ENCODE peak calls at places on chromosome 1, in nine cellular contexts. R is mesendoderm, K is H9, H is neuronal stem cell, F is PC-3, C is A549, N is tibial nerve, A is H1, U is GM23248. P is an unnamed sample.
A peak's percentile ranks its signal among the peaks of the same experiment; 100 is the strongest.

GRCh38 chr1:6048179-6048867 is 2.6 kb downstream of the KCNAB2 start:
- DNase-seq in U (no peak), C (no peak), R (no peak), K (no peak), N (no peak), A (no peak), F (no peak), H (no peak), P (no peak)

GRCh38 chr1:44481701-44482100 is 76.6 kb downstream of the RNF220 start:
- DNase-seq in N (no peak), H (no peak), R (no peak), A (no peak), K (no peak), F (no peak), U (no peak), C (no peak), P (no peak)

GRCh38 chr1:11188381-11188780 is 774 bp upstream of the ANGPTL7 start:
- DNase-seq in N (no peak), A (no peak), F (no peak), C (no peak), K (no peak), R (no peak), U (peak; percentile 49), H (no peak), P (no peak)

GRCh38 chr1:41766546-41766945 is 152.2 kb downstream of the HIVEP3 start:
- DNase-seq in K (no peak), U (no peak), R (no peak), A (no peak), C (no peak), N (no peak), F (no peak), H (no peak), P (no peak)

GRCh38 chr1:61606448-61607312 is 118.3 kb downstream of the TM2D1 start:
- DNase-seq in K (no peak), R (no peak), N (peak; percentile 41), A (no peak), U (peak; percentile 72), F (peak; percentile 12), H (no peak), C (no peak), P (peak; percentile 44)

GRCh38 chr1:182608850-182609610 is 4.8 kb upstream of the RGS16 start:
- DNase-seq in U (peak; percentile 61), A (no peak), H (no peak), K (no peak), R (no peak), F (no peak), N (no peak), C (no peak), P (no peak)

GRCh38 chr1:208245185-208245705 is 1.1 kb upstream of the PLXNA2 start:
- DNase-seq in A (no peak), H (peak; percentile 89), K (peak; percentile 83), U (peak; percentile 97), N (peak; percentile 97), C (peak; percentile 90), F (peak; percentile 97), R (peak; percentile 94), P (peak; percentile 95)

GRCh38 chr1:67250051-67250653 is 57.5 kb upstream of the IL12RB2 start:
- DNase-seq in U (no peak), A (no peak), H (no peak), C (peak; percentile 1), R (peak; percentile 65), N (no peak), F (peak; percentile 19), K (no peak), P (no peak)

GRCh38 chr1:41109316-41110263 is 88.1 kb upstream of the SLFNL1 start:
- DNase-seq in A (no peak), F (peak; percentile 83), C (peak; percentile 74), R (peak; percentile 70), N (peak; percentile 32), H (no peak), U (peak; percentile 90), K (no peak), P (peak; percentile 30)

DNA sequence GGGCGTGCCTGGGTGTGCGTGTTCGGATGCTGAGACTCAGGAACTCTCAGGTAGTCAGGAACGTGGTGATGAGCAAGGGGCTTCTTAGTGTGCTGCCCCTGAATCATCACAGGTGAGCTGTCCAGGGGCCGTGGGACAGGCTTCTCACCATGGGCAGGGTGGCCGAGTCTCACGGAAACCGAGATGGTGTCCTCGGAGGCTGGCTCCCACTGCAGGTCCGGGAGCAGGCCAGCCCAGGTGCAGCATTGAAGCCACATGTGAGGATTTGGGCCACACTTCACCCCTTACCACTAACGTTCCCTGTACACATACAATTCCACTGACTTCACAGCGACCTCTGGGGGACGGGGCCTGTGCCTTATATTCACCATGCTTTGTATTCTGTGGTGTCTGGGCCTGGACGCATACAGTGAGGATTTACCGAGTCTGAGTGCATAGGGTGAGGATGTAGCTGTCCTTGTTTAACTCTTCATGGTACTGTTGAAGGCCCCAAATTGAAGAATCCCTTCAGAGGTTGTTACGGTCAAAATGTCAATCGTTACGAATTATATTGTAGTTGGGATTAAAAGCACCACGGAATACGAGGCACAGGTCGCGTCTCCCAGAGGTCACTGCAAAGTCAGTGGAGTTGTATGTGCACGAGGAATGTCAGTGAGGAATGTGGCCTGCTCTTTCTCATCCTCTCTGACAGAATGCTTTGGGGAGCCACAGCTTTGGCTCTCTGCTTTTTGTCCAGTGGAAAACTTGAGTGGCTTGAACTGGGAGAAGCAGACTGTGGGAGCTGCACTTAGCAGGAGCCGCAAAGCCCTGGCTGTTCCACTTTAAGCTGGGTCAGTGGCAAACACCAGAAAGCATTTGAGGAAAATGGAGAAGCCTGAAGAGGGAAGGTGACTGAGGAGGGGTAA is 95.3 kb downstream of the MTR start:
- DNase-seq in N (no peak), U (no peak), R (peak; percentile 19), H (peak; percentile 6), F (no peak), K (no peak), C (no peak), A (no peak), P (no peak)
- H3K4me1 ChIP-seq in N (no peaks in the 10 kb centered on the region), U (peaks cover 7% of the 10 kb centered on the region), R (no peaks in the 10 kb centered on the region), H (no peaks in the 10 kb centered on the region), F (peaks cover 16% of the 10 kb centered on the region), K (no peaks in the 10 kb centered on the region), C (peaks cover 7% of the 10 kb centered on the region), A (no peaks in the 10 kb centered on the region), P (no peaks in the 10 kb centered on the region)

GRCh38 chr1:19610282-19610978 is 33.7 kb upstream of the NBL1 start:
- DNase-seq in N (no peak), C (no peak), F (peak; percentile 13), H (no peak), K (no peak), A (no peak), R (no peak), U (peak; percentile 52), P (no peak)

GRCh38 chr1:19605884-19606442 is 38.1 kb upstream of the NBL1 start:
- DNase-seq in A (no peak), C (no peak), F (no peak), H (no peak), R (no peak), U (peak; percentile 55), K (no peak), N (no peak), P (peak; percentile 48)

GRCh38 chr1:19602486-19602885 is 41.6 kb upstream of the NBL1 start:
- DNase-seq in C (no peak), U (no peak), H (no peak), A (no peak), K (no peak), F (no peak), R (no peak), N (no peak), P (no peak)

GRCh38 chr1:19608232-19608631 is 35.9 kb upstream of the NBL1 start:
- DNase-seq in H (no peak), N (no peak), R (no peak), C (no peak), U (no peak), K (no peak), A (no peak), F (no peak), P (no peak)

GRCh38 chr1:19606817-19607706 is 37.0 kb upstream of the NBL1 start:
- DNase-seq in C (no peak), K (no peak), F (no peak), H (no peak), U (peak; percentile 12), A (no peak), R (no peak), N (no peak), P (no peak)
- H3K4me1 ChIP-seq in C (peaks cover 5% of the 10 kb centered on the region), K (no peaks in the 10 kb centered on the region), F (no peaks in the 10 kb centered on the region), H (no peaks in the 10 kb centered on the region), U (peaks cover 25% of the 10 kb centered on the region), A (no peaks in the 10 kb centered on the region), R (no peaks in the 10 kb centered on the region), N (peaks cover 23% of the 10 kb centered on the region), P (peaks cover 13% of the 10 kb centered on the region)

GRCh38 chr1:26700711-26701110 is 4.9 kb downstream of the ARID1A start:
- DNase-seq in C (no peak), U (peak; percentile 46), K (no peak), A (no peak), H (no peak), F (no peak), R (peak; percentile 34), N (no peak), P (no peak)

GRCh38 chr1:26703466-26703865 is 7.7 kb downstream of the ARID1A start:
- DNase-seq in F (no peak), N (no peak), A (no peak), R (no peak), C (no peak), K (no peak), U (no peak), H (no peak), P (no peak)

GRCh38 chr1:26702680-26703038 is 6.8 kb downstream of the ARID1A start:
- DNase-seq in K (no peak), H (no peak), U (no peak), R (no peak), N (no peak), A (no peak), C (no peak), F (no peak), P (no peak)

GRCh38 chr1:26701995-26702679 is 6.3 kb downstream of the ARID1A start:
- DNase-seq in A (no peak), F (peak; percentile 54), C (no peak), K (no peak), R (no peak), U (no peak), N (no peak), H (no peak), P (no peak)

DNA sequence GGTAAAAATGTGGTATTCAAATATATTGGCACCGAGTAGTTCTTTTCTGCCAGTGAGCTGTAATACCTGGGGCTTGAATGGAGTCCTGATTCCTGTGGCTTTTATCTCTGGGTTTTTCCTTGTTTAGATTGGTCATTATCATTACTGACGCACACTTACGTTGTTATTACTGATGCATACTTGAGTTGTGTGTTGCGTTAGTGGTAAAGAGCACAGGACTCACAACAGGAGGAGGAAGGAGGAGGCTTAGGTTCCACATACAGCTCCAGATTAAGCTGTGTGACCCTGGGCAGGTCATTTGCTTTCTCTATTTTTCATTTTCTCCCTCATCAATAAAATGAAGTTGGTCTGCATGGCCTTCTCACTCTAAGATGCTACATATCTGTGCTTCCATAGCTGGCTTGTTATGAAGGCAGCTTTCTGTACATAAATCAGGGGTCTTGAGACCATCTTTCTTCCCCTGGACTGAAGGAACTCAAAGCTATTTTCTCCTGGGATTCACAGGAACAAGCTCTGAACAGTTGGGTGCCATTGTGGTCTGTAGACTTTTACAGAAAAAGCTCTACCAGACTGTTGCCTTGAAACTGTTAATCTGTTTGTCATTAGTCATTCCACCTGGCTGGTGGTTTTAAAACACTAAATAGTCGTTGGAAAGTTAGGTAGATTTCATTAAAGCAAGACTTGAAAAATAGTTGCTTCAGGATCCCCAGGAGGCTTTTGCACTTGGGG is 5.6 kb downstream of the ARID1A start:
- DNase-seq in F (peak; percentile 60), C (no peak), H (no peak), A (no peak), R (no peak), U (no peak), N (no peak), K (no peak), P (no peak)
- H3K4me1 ChIP-seq in F (peaks cover 78% of the 10 kb centered on the region), C (peaks cover 77% of the 10 kb centered on the region), H (peaks cover 19% of the 10 kb centered on the region), A (peaks cover 22% of the 10 kb centered on the region), R (peaks cover 30% of the 10 kb centered on the region), U (peaks cover 76% of the 10 kb centered on the region), N (peaks cover 79% of the 10 kb centered on the region), K (peaks cover 20% of the 10 kb centered on the region), P (peaks cover 53% of the 10 kb centered on the region)

GRCh38 chr1:47883963-47884362 is 113.2 kb downstream of the TRABD2B start:
- DNase-seq in U (no peak), H (no peak), A (no peak), C (no peak), R (peak; percentile 26), K (no peak), N (no peak), F (no peak), P (no peak)
- H3K4me1 ChIP-seq in U (no peaks in the 10 kb centered on the region), H (peaks cover 2% of the 10 kb centered on the region), A (no peaks in the 10 kb centered on the region), C (no peaks in the 10 kb centered on the region), R (no peaks in the 10 kb centered on the region), K (no peaks in the 10 kb centered on the region), N (no peaks in the 10 kb centered on the region), F (peaks cover under 1% of the 10 kb centered on the region), P (no peaks in the 10 kb centered on the region)